ENCODE peak calls at places on chromosome 12, in seven cellular contexts. B is HFF-Myc, T is fibroblast of pulmonary artery, N is body of pancreas, I is heart left ventricle, P is cardiac fibroblast, R is IMR-90. C is an unnamed sample.

GRCh38 chr12:124496584-124496983 is 70.8 kb downstream of the NCOR2 start:
- DNase-seq in N (no peak), R (peak), I (no peak), T (no peak), B (no peak), P (no peak), C (no peak)

GRCh38 chr12:132478845-132479244 is 11.1 kb upstream of the FBRSL1 start:
- DNase-seq in N (no peak), R (no peak), P (no peak), T (no peak), I (no peak), B (no peak), C (no peak)

GRCh38 chr12:31231611-31232360 is 94.2 kb downstream of the SINHCAF start:
- DNase-seq in I (no peak), T (no peak), N (no peak), P (no peak), B (no peak), R (no peak), C (no peak)

GRCh38 chr12:49673446-49674317 is 33.5 kb downstream of the FMNL3 start:
- DNase-seq in R (peak), B (peak), N (peak), I (peak), T (peak), P (peak), C (peak)

GRCh38 chr12:30438526-30439120 is 257.0 kb downstream of the IPO8 start:
- DNase-seq in T (no peak), N (no peak), B (no peak), I (no peak), R (no peak), P (peak), C (peak)

GRCh38 chr12:99386907-99387306 is 260.6 kb upstream of the GARIN6 start:
- DNase-seq in N (no peak), T (peak), R (peak), I (no peak), P (peak), B (peak), C (peak)

GRCh38 chr12:100229036-100229635 is 28.5 kb downstream of the ACTR6 start:
- DNase-seq in I (no peak), B (peak), R (peak), T (peak), P (peak), N (no peak), C (peak)

GRCh38 chr12:30829876-30830275 is 75.1 kb upstream of the CAPRIN2 start:
- DNase-seq in T (no peak), R (no peak), N (no peak), I (no peak), P (no peak), B (no peak), C (no peak)

GRCh38 chr12:128286970-128287369 is 20.0 kb downstream of the TMEM132C start:
- DNase-seq in T (no peak), P (peak), B (no peak), I (no peak), N (peak), R (no peak), C (no peak)

GRCh38 chr12:108237272-108237671 is 101.8 kb downstream of the CMKLR1 start:
- DNase-seq in B (no peak), N (no peak), I (no peak), R (no peak), T (no peak), P (no peak), C (no peak)

GRCh38 chr12:109793826-109794501 is 39.2 kb downstream of the TRPV4 start:
- DNase-seq in T (no peak), P (no peak), I (no peak), R (no peak), N (no peak), B (no peak), C (no peak)

GRCh38 chr12:12807970-12808702 is 5.0 kb upstream of the DDX47 start:
- DNase-seq in R (peak), N (no peak), B (no peak), P (peak), T (peak), I (peak), C (peak)
- H3K4me3 ChIP-seq in R (no peak), N (no peak), B (peak), P (peak), T (peak), I (peak), C (no peak)

GRCh38 chr12:3250576-3250975 is 173.4 kb downstream of the TSPAN9 start:
- DNase-seq in N (no peak), R (no peak), T (no peak), P (no peak), I (peak), B (no peak), C (no peak)

GRCh38 chr12:3249081-3249800 is 172.1 kb downstream of the TSPAN9 start:
- DNase-seq in T (no peak), B (no peak), P (no peak), R (no peak), N (no peak), I (no peak), C (no peak)

GRCh38 chr12:3251691-3252090 is 174.5 kb downstream of the TSPAN9 start:
- DNase-seq in P (no peak), B (no peak), N (no peak), R (no peak), I (peak), T (no peak), C (no peak)

GRCh38 chr12:3251067-3251466 is 173.9 kb downstream of the TSPAN9 start:
- DNase-seq in R (no peak), I (no peak), B (no peak), P (no peak), N (no peak), T (no peak), C (no peak)

DNA sequence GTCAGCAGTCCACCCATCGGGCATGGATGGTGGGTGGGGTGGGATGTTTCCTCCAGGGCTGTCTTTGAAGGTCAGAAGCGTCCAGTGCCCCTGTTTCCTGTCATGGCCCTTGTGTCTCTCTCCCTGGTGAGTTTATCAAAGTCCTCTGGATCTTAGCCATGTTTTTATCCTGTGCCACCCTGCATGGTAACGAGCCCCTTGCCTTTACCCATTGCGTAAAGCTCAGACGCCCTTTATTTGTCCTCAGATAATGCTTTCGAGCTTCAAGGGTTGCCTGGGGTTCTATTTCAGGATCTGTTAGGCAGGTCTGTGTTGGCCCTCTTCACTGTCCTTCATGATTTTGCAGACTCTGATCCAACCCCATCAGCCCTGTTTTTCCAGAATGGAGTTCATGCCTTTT is 172.9 kb downstream of the TSPAN9 start:
- DNase-seq in I (peak), T (no peak), P (no peak), B (no peak), N (no peak), R (no peak), C (no peak)
- TF ChIP-seq CTCF in I (no peak), T (no peak), P (no peak), B (no peak), N (no peak), R (no peak), C (no peak)

DNA sequence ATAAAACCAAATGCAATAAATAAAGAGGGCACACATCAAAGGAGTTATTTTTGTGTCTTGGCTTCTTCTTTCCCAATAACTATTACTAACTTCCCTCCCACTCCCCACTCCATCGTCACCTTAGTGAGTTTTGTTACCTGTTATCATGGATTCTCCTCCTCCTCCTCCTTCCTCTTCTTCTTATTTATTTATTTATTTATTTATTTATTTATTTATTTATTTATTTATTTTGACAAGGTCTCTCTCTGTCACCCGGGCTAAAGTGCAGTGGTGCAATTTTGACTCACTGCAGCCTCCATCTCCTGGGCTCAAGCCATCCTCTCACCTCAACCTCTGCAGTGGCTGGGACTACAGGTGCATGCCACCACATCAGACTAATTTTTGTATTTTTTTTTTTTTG is 26.4 kb downstream of the WIF1 start:
- DNase-seq in I (no peak), P (no peak), B (no peak), T (no peak), R (no peak), N (no peak), C (no peak)
- H3K4me3 ChIP-seq in I (no peak), P (no peak), B (no peak), T (no peak), R (no peak), N (no peak), C (no peak)

GRCh38 chr12:105321125-105321524 is 9.4 kb upstream of the C12orf75 start:
- DNase-seq in B (no peak), T (no peak), R (no peak), I (no peak), P (no peak), N (no peak), C (no peak)
- TF ChIP-seq CTCF in B (no peak), T (no peak), R (no peak), I (no peak), P (no peak), N (no peak), C (no peak)

GRCh38 chr12:122722347-122722746 is 5.7 kb upstream of the HCAR3 start:
- DNase-seq in R (no peak), I (no peak), T (no peak), P (no peak), B (no peak), N (no peak), C (no peak)

GRCh38 chr12:122725452-122725851 is 5.2 kb downstream of the HCAR1 start:
- DNase-seq in T (no peak), N (no peak), R (no peak), P (no peak), I (no peak), B (no peak), C (no peak)

GRCh38 chr12:122724641-122725243 is 5.9 kb downstream of the HCAR1 start:
- DNase-seq in R (no peak), N (no peak), P (no peak), B (no peak), I (no peak), T (no peak), C (no peak)

GRCh38 chr12:122729583-122730214 is 945 bp downstream of the HCAR1 start:
- DNase-seq in I (no peak), R (no peak), N (no peak), B (no peak), P (no peak), T (no peak), C (no peak)

DNA sequence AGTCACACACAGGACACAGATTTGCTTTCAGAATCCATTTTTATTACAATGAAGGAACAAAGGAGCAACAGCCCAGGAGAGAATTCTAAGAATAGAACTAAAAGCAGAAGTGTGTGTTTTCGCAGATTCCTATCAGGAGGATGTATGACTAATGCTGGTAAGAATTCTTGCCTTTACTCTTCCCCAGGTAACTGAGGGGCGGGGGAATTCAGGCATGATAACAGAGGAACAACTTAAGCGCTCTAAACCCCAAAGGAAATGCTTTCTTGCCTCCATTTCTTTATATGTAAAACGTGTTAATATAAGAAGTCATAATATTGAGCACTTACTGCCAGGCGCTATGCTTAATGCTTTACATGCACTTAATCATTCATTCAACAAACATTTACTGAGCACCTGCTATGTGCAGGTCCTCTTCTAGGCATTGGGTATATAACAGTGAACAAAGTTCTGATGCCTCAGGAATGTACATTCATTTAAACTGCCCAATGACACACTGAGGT is 4.5 kb downstream of the HCAR1 start:
- DNase-seq in I (no peak), N (no peak), R (no peak), B (no peak), P (no peak), T (no peak), C (no peak)
- H3K4me3 ChIP-seq in I (no peak), N (no peak), R (no peak), B (no peak), P (no peak), T (no peak), C (no peak)

GRCh38 chr12:53499261-53500118 is at the start of gene MAP3K12:
- DNase-seq in P (peak), R (peak), B (no peak), N (no peak), T (peak), I (peak), C (peak)
- TF ChIP-seq CTCF in P (no peak), R (no peak), B (no peak), N (no peak), T (no peak), I (no peak), C (no peak)

GRCh38 chr12:21502872-21503271 is 1.3 kb downstream of the GOLT1B start:
- DNase-seq in R (no peak), P (no peak), T (no peak), N (no peak), B (no peak), I (no peak), C (no peak)

GRCh38 chr12:21502164-21502496 is 541 bp downstream of the GOLT1B start:
- DNase-seq in R (peak), T (peak), I (no peak), P (peak), N (peak), B (no peak), C (peak)

GRCh38 chr12:21500786-21501257 is 613 bp downstream of the RECQL start:
- DNase-seq in R (no peak), I (no peak), P (no peak), T (no peak), B (no peak), N (no peak), C (no peak)

GRCh38 chr12:21501258-21502163 is at the start of the genes GOLT1B and RECQL:
- DNase-seq in I (peak), N (peak), P (peak), T (peak), R (peak), B (peak), C (peak)

DNA sequence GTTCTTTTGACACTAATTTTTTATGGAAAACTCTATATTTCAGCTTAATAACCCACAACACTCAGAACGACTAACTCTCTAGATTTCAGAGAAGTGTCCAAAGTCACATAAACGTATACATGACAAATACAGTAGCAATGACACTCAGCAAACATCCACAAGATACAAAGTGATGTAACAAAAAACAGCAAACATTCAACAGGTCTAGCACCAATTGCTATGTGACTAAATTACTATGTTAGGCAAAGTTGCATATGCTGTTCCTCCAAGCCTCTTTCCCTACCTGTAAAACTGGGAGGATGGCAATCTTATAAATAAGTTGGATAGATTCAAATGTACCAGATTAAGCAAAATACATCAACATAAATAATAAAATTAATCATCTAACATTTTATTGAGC is 1.7 kb downstream of the RECQL start:
- DNase-seq in R (no peak), T (no peak), I (no peak), P (no peak), N (no peak), B (no peak), C (no peak)
- H3K4me3 ChIP-seq in R (no peak), T (peak), I (peak), P (peak), N (no peak), B (peak), C (peak)

C was measured in fibroblast of the aortic adventitia.